ENCODE peak calls at places on chromosomes 13 and 19, in four cellular contexts. L is neuronal stem cell, T is fibroblast of gingiva, E is posterior cingulate gyrus. G is an unnamed sample.

GRCh38 chr19:52670046-52670445 is 31.9 kb upstream of the ZNF83 start:
- DNase-seq in L (no peak), T (no peak), E (no peak), G (no peak)

GRCh38 chr13:32638739-32639138 is 52.5 kb downstream of the PDS5B start:
- DNase-seq in L (no peak), T (no peak), E (no peak), G (no peak)

GRCh38 chr13:51004918-51005460 is 95.4 kb downstream of the RNASEH2B start:
- DNase-seq in L (no peak), T (no peak), E (no peak), G (peak; percentile 20)

GRCh38 chr19:3576696-3577443 is 4.1 kb downstream of the HMG20B start:
- DNase-seq in L (no peak), T (peak; percentile 75), E (peak; percentile 46), G (peak; percentile 88)

GRCh38 chr19:531753-532571 is at the start of gene CDC34:
- DNase-seq in L (no peak), T (no peak), E (no peak), G (no peak)

GRCh38 chr13:108154421-108154858 is 60.9 kb downstream of the LIG4 start:
- DNase-seq in L (no peak), T (no peak), E (no peak), G (no peak)

GRCh38 chr13:43804461-43805070 is 17.8 kb upstream of the ENOX1 start:
- DNase-seq in L (peak; percentile 59), T (peak; percentile 70), E (no peak), G (no peak)

GRCh38 chr13:97028441-97029299 is 34.4 kb upstream of the OXGR1 start:
- DNase-seq in L (peak; percentile 59), T (peak; percentile 21), E (peak; percentile 61), G (peak; percentile 68)

G was measured in iPS-NIHi11.